ENCODE peak calls at places on chromosomes 1 and 21, in four cellular contexts. V is GM12891, I is K562, W is GM12878. T is an unnamed sample.

GRCh38 chr1:41093826-41094225 is 72.3 kb upstream of the SLFNL1 start:
- DNase-seq in I (no peak), V (no peak), W (no peak), T (no peak)

GRCh38 chr1:190608282-190608681 is 130.6 kb upstream of the BRINP3 start:
- DNase-seq in V (no peak), I (no peak), W (no peak), T (no peak)

GRCh38 chr1:36342426-36343185 is 19.2 kb upstream of the EVA1B start:
- DNase-seq in I (peak), W (no peak), V (peak), T (peak)

GRCh38 chr1:225736651-225737097 is 41.0 kb upstream of the SRP9 start:
- DNase-seq in V (no peak), W (no peak), I (no peak), T (no peak)

GRCh38 chr1:100721502-100722205 is 2.1 kb downstream of the VCAM1 start:
- DNase-seq in I (no peak), W (no peak), V (no peak), T (no peak)

GRCh38 chr1:77039739-77040138 is 172.5 kb downstream of the ST6GALNAC5 start:
- DNase-seq in I (no peak), V (no peak), W (no peak), T (no peak)

GRCh38 chr1:45669379-45669778 is 17.0 kb downstream of the GPBP1L1 start:
- DNase-seq in V (no peak), W (no peak), I (no peak), T (no peak)

GRCh38 chr1:153374077-153374476 is 1.3 kb downstream of the S100A12 start:
- DNase-seq in I (no peak), V (no peak), W (no peak), T (peak)

GRCh38 chr1:198902616-198903140 is 263.8 kb downstream of the PTPRC start:
- DNase-seq in I (no peak), W (no peak), V (no peak), T (no peak)

GRCh38 chr1:229147086-229147485 is 123.8 kb upstream of the RAB4A start:
- DNase-seq in V (no peak), I (no peak), W (no peak), T (no peak)

GRCh38 chr21:45894107-45894810 is 87.3 kb upstream of the COL6A1 start:
- DNase-seq in V (no peak), I (no peak), W (no peak), T (no peak)

GRCh38 chr1:21734526-21734925 is 48.4 kb downstream of the USP48 start:
- DNase-seq in I (no peak), W (no peak), V (no peak), T (no peak)

GRCh38 chr21:43599728-43600127 is 59.6 kb downstream of the HSF2BP start:
- DNase-seq in V (no peak), W (no peak), I (no peak), T (no peak)

GRCh38 chr1:185512442-185512841 is 195.4 kb upstream of the IVNS1ABP start:
- DNase-seq in V (no peak), W (no peak), I (no peak), T (no peak)

DNA sequence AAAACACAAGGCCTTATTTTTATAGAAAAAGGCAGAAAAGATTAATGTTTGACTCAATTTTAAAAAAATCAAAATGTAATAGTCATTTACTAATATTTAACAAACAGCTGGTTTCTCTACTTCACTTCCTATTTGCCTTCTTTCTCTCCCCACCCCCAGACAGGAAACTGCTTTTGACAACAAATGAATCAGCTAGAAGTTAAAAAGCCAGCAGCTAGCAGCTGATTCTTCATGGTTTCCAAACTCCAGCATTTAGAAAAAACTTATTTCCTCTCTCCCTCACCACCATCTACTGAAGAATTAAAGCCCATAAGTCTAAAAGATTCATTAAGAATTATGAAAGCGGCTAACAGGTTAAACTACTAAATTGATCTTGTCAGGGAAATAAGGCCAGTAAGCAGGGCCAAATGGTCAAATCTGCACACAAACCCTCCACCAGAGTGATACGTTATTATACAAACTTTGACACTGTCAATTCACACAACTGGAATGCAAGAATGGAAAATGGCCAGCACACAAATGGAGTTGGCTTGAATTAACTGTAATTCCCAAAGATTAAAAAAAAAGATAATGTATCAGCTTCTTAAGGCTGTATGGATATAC is 4.0 kb downstream of the WDR26 start:
- DNase-seq in V (no peak), W (no peak), I (peak), T (peak)
- TF ChIP-seq SPI1 in V (peak), W (peak), I (peak), T (peak)

GRCh38 chr1:181482001-181482430 is 1.3 kb upstream of the CACNA1E start:
- DNase-seq in I (no peak), V (no peak), W (no peak), T (no peak)

GRCh38 chr1:181476581-181476980 is 6.7 kb upstream of the CACNA1E start:
- DNase-seq in W (no peak), V (no peak), I (no peak), T (no peak)

GRCh38 chr1:181475580-181475979 is 7.7 kb upstream of the CACNA1E start:
- DNase-seq in I (no peak), V (no peak), W (no peak), T (no peak)

GRCh38 chr1:181482521-181483083 is 715 bp upstream of the CACNA1E start:
- DNase-seq in V (peak), W (no peak), I (peak), T (peak)

GRCh38 chr1:181479137-181479745 is 4.1 kb upstream of the CACNA1E start:
- DNase-seq in I (peak), V (no peak), W (peak), T (peak)
- TF ChIP-seq SPI1 in I (no peak), V (no peak), W (no peak), T (no peak)

GRCh38 chr1:170674239-170674638 is 10.3 kb downstream of the PRRX1 start:
- DNase-seq in W (no peak), V (no peak), I (no peak), T (no peak)

GRCh38 chr1:170674986-170675385 is 11.1 kb downstream of the PRRX1 start:
- DNase-seq in V (no peak), W (no peak), I (no peak), T (no peak)

GRCh38 chr1:170676628-170677027 is 12.7 kb downstream of the PRRX1 start:
- DNase-seq in V (no peak), W (no peak), I (no peak), T (no peak)

GRCh38 chr1:170678196-170678595 is 14.3 kb downstream of the PRRX1 start:
- DNase-seq in V (no peak), W (no peak), I (no peak), T (no peak)

DNA sequence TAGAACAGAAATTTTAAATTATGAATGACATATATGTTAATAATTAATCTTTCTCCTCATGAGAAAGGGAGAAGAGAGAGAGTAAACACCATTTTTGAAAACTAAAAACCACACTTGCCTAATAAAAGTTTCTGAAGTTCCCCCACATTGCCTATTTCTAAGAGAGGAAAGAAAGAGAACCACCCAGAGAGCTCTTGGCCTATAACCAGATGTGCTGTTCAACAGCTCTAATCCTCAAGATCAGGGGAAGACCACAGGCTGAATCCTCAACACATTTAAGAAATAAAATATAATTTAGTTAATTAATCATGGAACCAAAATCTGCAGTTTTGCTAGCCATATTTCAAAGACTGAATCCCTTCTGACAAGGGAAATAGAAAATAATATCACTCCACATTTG is 11.9 kb downstream of the PRRX1 start:
- DNase-seq in V (no peak), W (no peak), I (no peak), T (no peak)
- TF ChIP-seq SPI1 in V (no peak), W (no peak), I (no peak), T (no peak)

DNA sequence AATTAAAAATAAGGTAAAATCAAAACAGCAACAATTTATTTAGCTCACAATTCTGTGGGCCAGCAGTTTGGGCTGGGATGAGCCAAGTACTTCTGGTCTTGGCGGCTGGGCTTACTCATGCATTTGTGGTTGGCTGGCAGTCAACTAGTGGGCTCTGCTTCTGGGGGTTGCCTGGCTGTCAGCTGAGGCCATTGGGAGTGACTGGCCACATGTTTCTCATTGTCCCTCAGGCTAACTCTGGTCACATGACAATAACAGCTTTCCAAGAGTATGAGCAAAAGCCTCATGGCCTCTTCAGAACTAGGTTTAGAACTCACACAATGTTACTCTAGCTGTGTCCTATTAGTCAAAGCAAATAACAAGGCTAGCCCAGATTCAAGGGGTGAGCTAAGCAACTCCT is 15.6 kb upstream of the CHIA start:
- DNase-seq in I (no peak), V (no peak), W (no peak), T (no peak)
- TF ChIP-seq SPI1 in I (no peak), V (no peak), W (no peak), T (no peak)

GRCh38 chr1:54160351-54160750 is 7.6 kb upstream of the CDCP2 start:
- DNase-seq in I (no peak), V (no peak), W (no peak), T (no peak)

GRCh38 chr1:54158071-54158470 is 5.3 kb upstream of the CDCP2 start:
- DNase-seq in V (no peak), I (no peak), W (no peak), T (no peak)

GRCh38 chr1:54156986-54157385 is 4.2 kb upstream of the CDCP2 start:
- DNase-seq in I (no peak), V (no peak), W (no peak), T (no peak)

GRCh38 chr1:54161495-54162168 is 8.8 kb upstream of the CDCP2 start:
- DNase-seq in V (no peak), I (no peak), W (no peak), T (no peak)

GRCh38 chr1:54159733-54160316 is 7.0 kb upstream of the CDCP2 start:
- DNase-seq in V (no peak), W (no peak), I (no peak), T (no peak)
- TF ChIP-seq SPI1 in V (no peak), W (no peak), I (no peak), T (no peak)

GRCh38 chr1:176878750-176879536 is 285.6 kb downstream of the ASTN1 start:
- DNase-seq in I (peak), V (no peak), W (no peak), T (no peak)

GRCh38 chr1:176877557-176877956 is 287.0 kb downstream of the ASTN1 start:
- DNase-seq in I (no peak), W (no peak), V (no peak), T (no peak)

GRCh38 chr1:176880954-176881595 is 283.4 kb downstream of the ASTN1 start:
- DNase-seq in V (peak), I (peak), W (no peak), T (peak)

GRCh38 chr1:176879784-176880620 is 284.5 kb downstream of the ASTN1 start:
- DNase-seq in I (peak), W (no peak), V (no peak), T (no peak)

DNA sequence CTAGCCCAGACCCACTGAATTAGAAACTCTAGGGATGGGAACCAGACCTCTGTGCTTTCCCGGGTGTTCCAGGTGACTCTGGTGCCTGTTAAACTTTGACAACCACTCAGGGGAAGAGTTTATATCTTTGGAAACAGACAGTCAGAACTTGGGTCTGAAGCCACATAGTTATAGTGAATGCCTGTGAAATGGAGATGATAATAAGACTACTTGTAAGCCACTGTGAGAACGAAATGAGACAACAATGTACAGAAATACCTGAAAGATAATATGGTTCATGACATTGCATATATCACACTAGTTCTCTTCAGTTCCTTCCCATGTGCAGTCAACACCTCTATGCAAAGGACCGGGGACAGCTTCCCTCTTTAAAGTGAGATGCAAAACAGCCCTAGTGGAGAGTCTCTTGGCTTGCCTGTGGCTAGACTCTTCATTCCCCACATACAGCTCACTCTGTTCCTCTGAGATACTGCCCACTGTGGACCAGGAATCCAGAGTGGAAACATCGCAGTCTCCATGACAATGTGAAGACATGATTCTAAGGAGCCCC is 287.5 kb downstream of the ASTN1 start:
- DNase-seq in W (no peak), I (peak), V (no peak), T (no peak)
- TF ChIP-seq SPI1 in W (no peak), I (no peak), V (no peak), T (no peak)

DNA sequence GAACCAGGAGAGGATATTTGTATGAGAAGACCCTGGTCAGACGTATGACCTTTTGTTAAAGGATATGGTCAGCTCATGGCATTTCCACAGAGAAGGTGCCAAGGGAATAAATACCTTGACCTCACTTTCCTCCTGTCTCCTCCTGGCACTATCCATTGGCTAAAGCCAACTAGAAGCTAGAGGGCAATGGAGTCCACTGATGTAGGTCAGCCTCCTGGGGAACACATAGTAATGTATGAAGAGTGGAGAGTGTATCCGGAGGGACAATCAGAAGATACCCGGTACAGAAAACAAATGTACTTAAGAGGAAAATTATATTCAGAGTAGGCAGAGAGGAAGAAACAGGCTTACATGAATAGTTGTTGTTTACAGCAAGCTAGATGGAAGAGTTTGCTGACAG is 698 bp upstream of the NTMT2 start:
- DNase-seq in W (no peak), V (no peak), I (no peak), T (no peak)
- TF ChIP-seq SPI1 in W (no peak), V (no peak), I (no peak), T (no peak)

DNA sequence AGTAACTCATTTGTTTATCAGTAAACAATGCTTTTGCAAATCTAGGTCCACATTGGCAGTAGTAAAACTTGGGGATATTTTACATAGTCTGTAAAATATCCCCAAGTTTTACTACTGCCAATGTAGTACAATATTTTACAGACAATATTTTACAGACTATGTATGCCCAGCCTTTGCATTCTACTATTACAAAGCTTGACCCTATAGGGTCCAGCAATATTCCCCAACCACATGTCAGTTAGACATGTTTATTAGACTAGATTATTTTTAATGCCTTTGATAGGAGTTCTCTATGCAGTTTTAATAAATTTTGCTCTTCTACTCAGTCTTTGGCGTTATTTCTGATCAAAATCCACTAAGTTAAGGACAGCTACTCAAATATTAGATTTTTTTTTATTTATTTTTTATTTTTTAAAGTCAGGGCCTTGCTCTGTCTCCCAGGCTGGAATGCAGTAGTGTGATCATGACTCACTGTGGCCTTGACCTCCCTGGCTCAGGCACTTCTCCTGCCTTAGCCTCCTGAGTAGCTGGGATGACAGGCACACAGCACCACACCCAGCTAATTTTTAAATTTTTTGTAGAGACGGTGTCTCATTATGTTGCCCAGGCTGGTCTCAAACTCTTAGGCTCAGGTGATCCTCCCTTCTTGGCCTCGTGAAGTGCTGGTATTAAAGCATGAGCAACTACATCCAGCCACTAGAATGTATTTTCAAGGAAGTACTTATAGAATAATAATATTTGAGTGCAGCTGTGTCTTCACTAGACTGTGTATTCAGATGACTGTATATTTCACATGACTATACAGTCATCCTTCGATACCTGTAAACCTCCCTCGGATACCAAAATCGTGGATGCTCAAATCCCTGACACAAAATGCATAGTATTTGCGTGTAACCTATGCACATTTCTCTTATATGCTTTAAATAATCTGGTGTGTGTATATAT is 19.8 kb downstream of the MIER1 start:
- DNase-seq in W (no peak), I (no peak), V (no peak), T (no peak)
- TF ChIP-seq SPI1 in W (no peak), I (no peak), V (no peak), T (no peak)